ENCODE peak calls at places on chromosomes 4 and X, in eight cellular contexts. One of them, this sample, is unnamed.

GRCh38 chr4:23374280-23374679 is 515.6 kb downstream of the PPARGC1A start:
- DNase-seq in CD4-positive, alpha-beta memory T cell: no peak
- DNase-seq in endothelial cell: no peak
- DNase-seq in Caki2: peak; percentile 94
- DNase-seq in left colon: no peak
- DNase-seq in activated CD4-positive, CD25-positive, alpha-beta regulatory T cell treated with anti-CD3 and anti-CD28 coated beads, Interleukin-2, amount 50 U/mL, for 72 hours: no peak
- DNase-seq in lung microvascular endothelial cell: no peak
- DNase-seq in HFF-Myc: no peak
- DNase-seq in this sample: no peak

GRCh38 chrX:102067966-102068723 is 57.3 kb upstream of the TCEAL2 start:
- DNase-seq in HFF-Myc: no peak
- DNase-seq in activated CD4-positive, CD25-positive, alpha-beta regulatory T cell treated with anti-CD3 and anti-CD28 coated beads, Interleukin-2, amount 50 U/mL, for 72 hours: no peak
- DNase-seq in endothelial cell: peak; percentile 26
- DNase-seq in left colon: no peak
- DNase-seq in lung microvascular endothelial cell: peak; percentile 55
- DNase-seq in CD4-positive, alpha-beta memory T cell: no peak
- DNase-seq in Caki2: no peak
- DNase-seq in this sample: peak; percentile 7

GRCh38 chr4:15653864-15654391 is 1.2 kb downstream of the FBXL5 start:
- DNase-seq in activated CD4-positive, CD25-positive, alpha-beta regulatory T cell treated with anti-CD3 and anti-CD28 coated beads, Interleukin-2, amount 50 U/mL, for 72 hours: no peak
- DNase-seq in HFF-Myc: no peak
- DNase-seq in CD4-positive, alpha-beta memory T cell: no peak
- DNase-seq in left colon: no peak
- DNase-seq in endothelial cell: no peak
- DNase-seq in Caki2: peak; percentile 43
- DNase-seq in lung microvascular endothelial cell: peak; percentile 55
- DNase-seq in this sample: peak; percentile 83

GRCh38 chr4:171025776-171026175 is 787.4 kb upstream of the GALNTL6 start:
- DNase-seq in endothelial cell: no peak
- DNase-seq in HFF-Myc: no peak
- DNase-seq in activated CD4-positive, CD25-positive, alpha-beta regulatory T cell treated with anti-CD3 and anti-CD28 coated beads, Interleukin-2, amount 50 U/mL, for 72 hours: no peak
- DNase-seq in Caki2: no peak
- DNase-seq in lung microvascular endothelial cell: no peak
- DNase-seq in left colon: no peak
- DNase-seq in CD4-positive, alpha-beta memory T cell: no peak
- DNase-seq in this sample: no peak

GRCh38 chr4:167399201-167399600 is 164.9 kb upstream of the SPOCK3 start:
- DNase-seq in activated CD4-positive, CD25-positive, alpha-beta regulatory T cell treated with anti-CD3 and anti-CD28 coated beads, Interleukin-2, amount 50 U/mL, for 72 hours: no peak
- DNase-seq in CD4-positive, alpha-beta memory T cell: no peak
- DNase-seq in endothelial cell: no peak
- DNase-seq in lung microvascular endothelial cell: no peak
- DNase-seq in Caki2: no peak
- DNase-seq in left colon: no peak
- DNase-seq in HFF-Myc: no peak
- DNase-seq in this sample: no peak

GRCh38 chrX:40418413-40419195 is 162.2 kb upstream of the ATP6AP2 start:
- DNase-seq in activated CD4-positive, CD25-positive, alpha-beta regulatory T cell treated with anti-CD3 and anti-CD28 coated beads, Interleukin-2, amount 50 U/mL, for 72 hours: no peak
- DNase-seq in endothelial cell: no peak
- DNase-seq in HFF-Myc: no peak
- DNase-seq in lung microvascular endothelial cell: no peak
- DNase-seq in CD4-positive, alpha-beta memory T cell: no peak
- DNase-seq in Caki2: no peak
- DNase-seq in left colon: no peak
- DNase-seq in this sample: no peak

GRCh38 chr4:39353478-39354177 is 12.5 kb downstream of the RFC1 start:
- DNase-seq in lung microvascular endothelial cell: peak; percentile 88
- DNase-seq in endothelial cell: no peak
- DNase-seq in left colon: no peak
- DNase-seq in HFF-Myc: peak; percentile 29
- DNase-seq in activated CD4-positive, CD25-positive, alpha-beta regulatory T cell treated with anti-CD3 and anti-CD28 coated beads, Interleukin-2, amount 50 U/mL, for 72 hours: no peak
- DNase-seq in Caki2: no peak
- DNase-seq in CD4-positive, alpha-beta memory T cell: peak; percentile 46
- DNase-seq in this sample: no peak

GRCh38 chr4:73311428-73311827 is 52.8 kb upstream of the ANKRD17 start:
- DNase-seq in Caki2: peak; percentile 26
- DNase-seq in CD4-positive, alpha-beta memory T cell: no peak
- DNase-seq in activated CD4-positive, CD25-positive, alpha-beta regulatory T cell treated with anti-CD3 and anti-CD28 coated beads, Interleukin-2, amount 50 U/mL, for 72 hours: no peak
- DNase-seq in lung microvascular endothelial cell: peak; percentile 35
- DNase-seq in left colon: no peak
- DNase-seq in HFF-Myc: no peak
- DNase-seq in endothelial cell: no peak
- DNase-seq in this sample: peak; percentile 5